ENCODE peak calls at places on chromosomes 4 and X, in five cellular contexts. Q is HepG2, A is HCT116, J is GM12878, R is WTC11. E is an unnamed sample.

GRCh38 chr4:677431-678293 is 3.3 kb downstream of the MYL5 start:
- DNase-seq in R (no peak), J (no peak), A (peak; percentile 45), Q (peak; percentile 37), E (no peak)

GRCh38 chr4:30402276-30402675 is 317.9 kb upstream of the PCDH7 start:
- DNase-seq in A (no peak), R (no peak), J (no peak), Q (no peak), E (no peak)

GRCh38 chr4:188031751-188032150 is 36.2 kb downstream of the ZFP42 start:
- DNase-seq in R (peak; percentile 44), J (no peak), Q (no peak), A (no peak), E (peak; percentile 72)

GRCh38 chrX:111254896-111255693 is 15.2 kb downstream of the CAPN6 start:
- DNase-seq in J (no peak), R (no peak), A (no peak), Q (no peak), E (no peak)

GRCh38 chr4:88975925-88976511 is 81.0 kb downstream of the FAM13A start:
- DNase-seq in R (no peak), Q (no peak), J (no peak), A (no peak), E (no peak)

GRCh38 chrX:27350476-27350875 is 112.7 kb downstream of the PPP4R3C start:
- DNase-seq in Q (no peak), A (no peak), J (no peak), R (no peak), E (no peak)

GRCh38 chr4:177313263-177313662 is 3.6 kb downstream of the NEIL3 start:
- DNase-seq in J (no peak), A (no peak), Q (no peak), R (no peak), E (no peak)

GRCh38 chr4:7358100-7358735 is 76.5 kb downstream of the PSAPL1 start:
- DNase-seq in R (no peak), Q (no peak), J (no peak), A (peak; percentile 42), E (no peak)

GRCh38 chrX:85375333-85375738 is 4.1 kb downstream of the POF1B start:
- DNase-seq in J (no peak), Q (no peak), R (no peak), A (no peak), E (no peak)

GRCh38 chrX:150088766-150089518 is 150.7 kb upstream of the EOLA2 start:
- DNase-seq in R (no peak), Q (no peak), J (no peak), A (no peak), E (no peak)

GRCh38 chrX:141133272-141133671 is 43.7 kb downstream of the LDOC1 start:
- DNase-seq in A (no peak), Q (no peak), R (no peak), J (no peak), E (no peak)

GRCh38 chr4:73729534-73730165 is 10.7 kb upstream of the CXCL8 start:
- DNase-seq in J (no peak), Q (peak; percentile 47), A (peak; percentile 54), R (peak; percentile 60), E (no peak)

GRCh38 chrX:46485897-46486296 is 59.3 kb downstream of the ZNF674 start:
- DNase-seq in Q (peak; percentile 83), R (peak; percentile 44), J (no peak), A (no peak), E (peak; percentile 45)

GRCh38 chr4:113449407-113449974 is 312.0 kb downstream of the CAMK2D start:
- DNase-seq in A (no peak), Q (no peak), J (no peak), R (no peak), E (no peak)

GRCh38 chrX:136759968-136760367 is 20.8 kb downstream of the ARHGEF6 start:
- DNase-seq in R (no peak), J (peak; percentile 28), A (no peak), Q (no peak), E (no peak)

GRCh38 chr4:86608757-86609375 is 14.8 kb downstream of the PTPN13 start:
- DNase-seq in J (no peak), Q (no peak), R (no peak), A (no peak), E (no peak)

GRCh38 chr4:3599951-3600350 is 67.7 kb upstream of the LRPAP1 start:
- DNase-seq in J (no peak), R (no peak), A (no peak), Q (no peak), E (no peak)

GRCh38 chr4:159374749-159375535 is 272.1 kb downstream of the RAPGEF2 start:
- DNase-seq in Q (no peak), A (no peak), R (no peak), J (no peak), E (no peak)

GRCh38 chr4:8706221-8707044 is 113.9 kb downstream of the CPZ start:
- DNase-seq in J (no peak), A (no peak), Q (no peak), R (peak; percentile 7), E (no peak)

GRCh38 chr4:65589331-65589730 is 81.0 kb downstream of the EPHA5 start:
- DNase-seq in J (no peak), R (no peak), Q (no peak), A (no peak), E (no peak)

GRCh38 chrX:132532955-132533354 is 44.1 kb upstream of the MBNL3 start:
- DNase-seq in Q (peak; percentile 87), J (no peak), R (no peak), A (no peak), E (no peak)

GRCh38 chrX:40004916-40005289 is 92.9 kb downstream of the BCOR start:
- DNase-seq in J (no peak), R (no peak), A (no peak), Q (no peak), E (peak; percentile 45)

GRCh38 chrX:10470009-10470408 is 150.4 kb downstream of the MID1 start:
- DNase-seq in A (no peak), J (no peak), Q (no peak), R (no peak), E (no peak)

GRCh38 chr4:164501074-164501473 is 252.9 kb upstream of the SMIM31 start:
- DNase-seq in J (no peak), Q (no peak), A (no peak), R (no peak), E (no peak)

GRCh38 chrX:119067023-119067739 is 5.6 kb upstream of the CT47C1 start:
- DNase-seq in Q (peak; percentile 4), J (no peak), A (peak; percentile 26), R (peak; percentile 50), E (no peak)

GRCh38 chrX:109475174-109475891 is 6.6 kb downstream of the GUCY2F start:
- DNase-seq in Q (peak; percentile 35), J (no peak), A (peak; percentile 54), R (peak; percentile 57), E (no peak)

GRCh38 chrX:69222103-69223090 is 57.1 kb upstream of the PJA1 start:
- DNase-seq in A (peak; percentile 45), J (no peak), R (peak; percentile 87), Q (peak; percentile 31), E (peak; percentile 85)

GRCh38 chr4:1246901-1247810 is 1.8 kb downstream of the CTBP1 start:
- DNase-seq in R (peak; percentile 18), A (no peak), Q (no peak), J (no peak), E (peak; percentile 44)

GRCh38 chrX:20374866-20375530 is 108.3 kb upstream of the RPS6KA3 start:
- DNase-seq in R (no peak), J (no peak), A (no peak), Q (peak; percentile 59), E (no peak)

GRCh38 chr4:138235419-138235952 is 6.7 kb downstream of the SLC7A11 start:
- DNase-seq in R (no peak), Q (no peak), J (no peak), A (peak; percentile 15), E (no peak)

GRCh38 chrX:16160729-16161128 is 6.6 kb upstream of the MAGEB17 start:
- DNase-seq in Q (peak; percentile 1), R (no peak), J (no peak), A (peak; percentile 66), E (no peak)

GRCh38 chr4:117134386-117134785 is 49.0 kb upstream of the TRAM1L1 start:
- DNase-seq in J (peak; percentile 0), A (peak; percentile 67), Q (peak; percentile 20), R (peak; percentile 17), E (no peak)

GRCh38 chrX:24494544-24495113 is 29.5 kb downstream of the PDK3 start:
- DNase-seq in R (no peak), A (no peak), J (no peak), Q (peak; percentile 75), E (no peak)

GRCh38 chrX:24493740-24494543 is 28.9 kb downstream of the PDK3 start:
- DNase-seq in R (no peak), Q (peak; percentile 38), J (no peak), A (no peak), E (no peak)

GRCh38 chrX:24498181-24498580 is 33.1 kb downstream of the PDK3 start:
- DNase-seq in Q (peak; percentile 1), A (no peak), R (no peak), J (no peak), E (no peak)

GRCh38 chrX:24495700-24496099 is 30.6 kb downstream of the PDK3 start:
- DNase-seq in J (no peak), R (no peak), A (no peak), Q (no peak), E (no peak)

GRCh38 chrX:24498975-24499374 is 33.9 kb downstream of the PDK3 start:
- DNase-seq in R (no peak), Q (no peak), A (no peak), J (no peak), E (no peak)
- TF ChIP-seq ATF3 in R (no peak), Q (no peak), A (no peak), J (no peak), E (no peak)

GRCh38 chrX:53333853-53334252 is 52.5 kb upstream of the IQSEC2 start:
- DNase-seq in J (no peak), R (no peak), Q (no peak), A (no peak), E (no peak)
- TF ChIP-seq ATF3 in J (no peak), R (no peak), Q (no peak), A (no peak), E (no peak)

GRCh38 chr4:10192331-10192730 is 75.7 kb upstream of the WDR1 start:
- DNase-seq in Q (no peak), A (no peak), J (no peak), R (no peak), E (no peak)
- TF ChIP-seq ATF3 in Q (no peak), A (no peak), J (no peak), R (no peak), E (no peak)

GRCh38 chr4:26727849-26728248 is 132.8 kb upstream of the STIM2 start:
- DNase-seq in J (no peak), R (no peak), Q (no peak), A (no peak), E (no peak)
- TF ChIP-seq ATF3 in J (no peak), R (no peak), Q (no peak), A (no peak), E (no peak)

GRCh38 chr4:169139013-169139412 is 129.0 kb upstream of the CBR4 start:
- DNase-seq in J (no peak), R (no peak), Q (no peak), A (no peak), E (no peak)
- TF ChIP-seq ATF3 in J (no peak), R (no peak), Q (no peak), A (no peak), E (no peak)